ENCODE peak calls at places on chromosomes 12 and 14, in ten cellular contexts. One of them, this sample, is unnamed.

GRCh38 chr12:76531056-76531455 is 28.5 kb downstream of the OSBPL8 start:
- DNase-seq in A549: no peak
- DNase-seq in cardiac muscle cell: no peak
- DNase-seq in left ventricle myocardium inferior: no peak
- DNase-seq in neural progenitor cell: no peak
- DNase-seq in PC-3: no peak
- DNase-seq in pancreas: no peak
- DNase-seq in dorsolateral prefrontal cortex: no peak
- DNase-seq in testis: no peak
- DNase-seq in endothelial cell of umbilical vein: no peak
- DNase-seq in this sample: no peak

GRCh38 chr12:18239561-18239960 is 21.8 kb upstream of the PIK3C2G start:
- DNase-seq in A549: no peak
- DNase-seq in cardiac muscle cell: no peak
- DNase-seq in left ventricle myocardium inferior: no peak
- DNase-seq in neural progenitor cell: no peak
- DNase-seq in PC-3: no peak
- DNase-seq in pancreas: no peak
- DNase-seq in dorsolateral prefrontal cortex: no peak
- DNase-seq in testis: no peak
- DNase-seq in endothelial cell of umbilical vein: no peak
- DNase-seq in this sample: peak

GRCh38 chr14:74258705-74259035 is 19.4 kb downstream of the VSX2 start:
- DNase-seq in A549: no peak
- DNase-seq in cardiac muscle cell: no peak
- DNase-seq in left ventricle myocardium inferior: no peak
- DNase-seq in neural progenitor cell: no peak
- DNase-seq in PC-3: no peak
- DNase-seq in pancreas: no peak
- DNase-seq in dorsolateral prefrontal cortex: no peak
- DNase-seq in testis: no peak
- DNase-seq in endothelial cell of umbilical vein: no peak
- DNase-seq in this sample: no peak

GRCh38 chr14:90040411-90040810 is 21.4 kb upstream of the KCNK13 start:
- DNase-seq in A549: no peak
- DNase-seq in cardiac muscle cell: no peak
- DNase-seq in left ventricle myocardium inferior: no peak
- DNase-seq in neural progenitor cell: no peak
- DNase-seq in PC-3: no peak
- DNase-seq in pancreas: no peak
- DNase-seq in dorsolateral prefrontal cortex: no peak
- DNase-seq in testis: no peak
- DNase-seq in endothelial cell of umbilical vein: no peak
- DNase-seq in this sample: no peak

GRCh38 chr14:70919774-70920173 is 12.5 kb downstream of the PCNX1 start:
- DNase-seq in A549: no peak
- DNase-seq in cardiac muscle cell: peak
- DNase-seq in left ventricle myocardium inferior: no peak
- DNase-seq in neural progenitor cell: no peak
- DNase-seq in PC-3: peak
- DNase-seq in pancreas: no peak
- DNase-seq in dorsolateral prefrontal cortex: no peak
- DNase-seq in testis: no peak
- DNase-seq in endothelial cell of umbilical vein: peak
- DNase-seq in this sample: peak

GRCh38 chr14:93014038-93015023 is 91.4 kb downstream of the CHGA start:
- DNase-seq in A549: no peak
- DNase-seq in cardiac muscle cell: no peak
- DNase-seq in left ventricle myocardium inferior: no peak
- DNase-seq in neural progenitor cell: no peak
- DNase-seq in PC-3: no peak
- DNase-seq in pancreas: no peak
- DNase-seq in dorsolateral prefrontal cortex: no peak
- DNase-seq in testis: no peak
- DNase-seq in endothelial cell of umbilical vein: peak
- DNase-seq in this sample: no peak

GRCh38 chr12:124940393-124941169 is 26.1 kb upstream of the UBC start:
- DNase-seq in A549: peak
- DNase-seq in cardiac muscle cell: peak
- DNase-seq in left ventricle myocardium inferior: peak
- DNase-seq in neural progenitor cell: peak
- DNase-seq in PC-3: peak
- DNase-seq in pancreas: peak
- DNase-seq in dorsolateral prefrontal cortex: peak
- DNase-seq in testis: peak
- DNase-seq in endothelial cell of umbilical vein: peak
- DNase-seq in this sample: peak

GRCh38 chr12:75852143-75852542 is 179.4 kb downstream of the PHLDA1 start:
- DNase-seq in A549: no peak
- DNase-seq in cardiac muscle cell: no peak
- DNase-seq in left ventricle myocardium inferior: no peak
- DNase-seq in neural progenitor cell: no peak
- DNase-seq in PC-3: peak
- DNase-seq in pancreas: no peak
- DNase-seq in dorsolateral prefrontal cortex: no peak
- DNase-seq in testis: no peak
- DNase-seq in endothelial cell of umbilical vein: no peak
- DNase-seq in this sample: no peak

GRCh38 chr12:104263026-104263425 is 40.5 kb upstream of the EID3 start:
- DNase-seq in A549: no peak
- DNase-seq in cardiac muscle cell: no peak
- DNase-seq in left ventricle myocardium inferior: no peak
- DNase-seq in neural progenitor cell: no peak
- DNase-seq in PC-3: no peak
- DNase-seq in pancreas: no peak
- DNase-seq in dorsolateral prefrontal cortex: no peak
- DNase-seq in testis: no peak
- DNase-seq in endothelial cell of umbilical vein: no peak
- DNase-seq in this sample: no peak

GRCh38 chr12:11633968-11634367 is 15.5 kb upstream of the ETV6 start:
- DNase-seq in A549: no peak
- DNase-seq in cardiac muscle cell: no peak
- DNase-seq in left ventricle myocardium inferior: no peak
- DNase-seq in neural progenitor cell: no peak
- DNase-seq in PC-3: peak
- DNase-seq in pancreas: no peak
- DNase-seq in dorsolateral prefrontal cortex: no peak
- DNase-seq in testis: no peak
- DNase-seq in endothelial cell of umbilical vein: no peak
- DNase-seq in this sample: no peak

GRCh38 chr12:53596920-53597363 is 29.2 kb downstream of the ATF7 start:
- DNase-seq in A549: no peak
- DNase-seq in cardiac muscle cell: peak
- DNase-seq in left ventricle myocardium inferior: no peak
- DNase-seq in neural progenitor cell: peak
- DNase-seq in PC-3: no peak
- DNase-seq in pancreas: no peak
- DNase-seq in dorsolateral prefrontal cortex: no peak
- DNase-seq in testis: no peak
- DNase-seq in endothelial cell of umbilical vein: peak
- DNase-seq in this sample: peak

GRCh38 chr12:1273051-1273450 is 282.0 kb downstream of the ERC1 start:
- DNase-seq in A549: no peak
- DNase-seq in cardiac muscle cell: no peak
- DNase-seq in left ventricle myocardium inferior: no peak
- DNase-seq in neural progenitor cell: no peak
- DNase-seq in PC-3: no peak
- DNase-seq in pancreas: no peak
- DNase-seq in dorsolateral prefrontal cortex: no peak
- DNase-seq in testis: no peak
- DNase-seq in endothelial cell of umbilical vein: no peak
- DNase-seq in this sample: no peak

GRCh38 chr12:1282670-1283361 is 291.8 kb downstream of the ERC1 start:
- DNase-seq in A549: no peak
- DNase-seq in cardiac muscle cell: no peak
- DNase-seq in left ventricle myocardium inferior: peak
- DNase-seq in neural progenitor cell: no peak
- DNase-seq in PC-3: no peak
- DNase-seq in pancreas: no peak
- DNase-seq in dorsolateral prefrontal cortex: no peak
- DNase-seq in testis: peak
- DNase-seq in endothelial cell of umbilical vein: no peak
- DNase-seq in this sample: no peak

GRCh38 chr12:1279050-1279449 is 288.0 kb downstream of the ERC1 start:
- DNase-seq in A549: no peak
- DNase-seq in cardiac muscle cell: no peak
- DNase-seq in left ventricle myocardium inferior: no peak
- DNase-seq in neural progenitor cell: no peak
- DNase-seq in PC-3: peak
- DNase-seq in pancreas: no peak
- DNase-seq in dorsolateral prefrontal cortex: no peak
- DNase-seq in testis: no peak
- DNase-seq in endothelial cell of umbilical vein: no peak
- DNase-seq in this sample: no peak

GRCh38 chr12:1281683-1282366 is 290.8 kb downstream of the ERC1 start:
- DNase-seq in A549: no peak
- DNase-seq in cardiac muscle cell: peak
- DNase-seq in left ventricle myocardium inferior: no peak
- DNase-seq in neural progenitor cell: no peak
- DNase-seq in PC-3: peak
- DNase-seq in pancreas: no peak
- DNase-seq in dorsolateral prefrontal cortex: no peak
- DNase-seq in testis: peak
- DNase-seq in endothelial cell of umbilical vein: no peak
- DNase-seq in this sample: peak

DNA sequence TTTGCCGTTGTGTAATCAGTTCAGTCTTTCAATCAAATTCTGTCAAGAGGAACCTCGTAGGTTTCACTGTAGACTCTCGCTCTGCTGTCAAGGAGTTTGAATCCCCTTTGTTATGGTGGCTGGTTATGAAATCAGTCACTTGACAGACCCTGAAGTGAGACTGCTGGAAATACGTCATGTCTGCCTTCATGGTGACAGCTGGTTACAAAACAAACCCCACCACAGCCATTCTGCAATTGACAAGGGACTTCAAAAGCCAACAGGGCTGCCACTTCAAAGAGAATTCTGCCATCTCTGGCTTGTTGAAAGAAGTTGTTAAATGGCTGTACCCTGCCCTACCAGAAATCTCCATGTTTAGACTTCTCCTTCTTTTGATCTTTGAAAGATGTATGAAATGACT is 286.9 kb downstream of the ERC1 start:
- DNase-seq in A549: no peak
- DNase-seq in cardiac muscle cell: no peak
- DNase-seq in left ventricle myocardium inferior: no peak
- DNase-seq in neural progenitor cell: peak
- DNase-seq in PC-3: no peak
- DNase-seq in pancreas: no peak
- DNase-seq in dorsolateral prefrontal cortex: no peak
- DNase-seq in testis: no peak
- DNase-seq in endothelial cell of umbilical vein: no peak
- DNase-seq in this sample: no peak
- H3K27ac ChIP-seq in A549: no peak
- H3K27ac ChIP-seq in cardiac muscle cell: peak
- H3K27ac ChIP-seq in left ventricle myocardium inferior: no peak
- H3K27ac ChIP-seq in neural progenitor cell: no peak
- H3K27ac ChIP-seq in PC-3: no peak
- H3K27ac ChIP-seq in pancreas: no peak
- H3K27ac ChIP-seq in dorsolateral prefrontal cortex: no peak
- H3K27ac ChIP-seq in testis: no peak
- H3K27ac ChIP-seq in endothelial cell of umbilical vein: no peak
- H3K27ac ChIP-seq in this sample: no peak

DNA sequence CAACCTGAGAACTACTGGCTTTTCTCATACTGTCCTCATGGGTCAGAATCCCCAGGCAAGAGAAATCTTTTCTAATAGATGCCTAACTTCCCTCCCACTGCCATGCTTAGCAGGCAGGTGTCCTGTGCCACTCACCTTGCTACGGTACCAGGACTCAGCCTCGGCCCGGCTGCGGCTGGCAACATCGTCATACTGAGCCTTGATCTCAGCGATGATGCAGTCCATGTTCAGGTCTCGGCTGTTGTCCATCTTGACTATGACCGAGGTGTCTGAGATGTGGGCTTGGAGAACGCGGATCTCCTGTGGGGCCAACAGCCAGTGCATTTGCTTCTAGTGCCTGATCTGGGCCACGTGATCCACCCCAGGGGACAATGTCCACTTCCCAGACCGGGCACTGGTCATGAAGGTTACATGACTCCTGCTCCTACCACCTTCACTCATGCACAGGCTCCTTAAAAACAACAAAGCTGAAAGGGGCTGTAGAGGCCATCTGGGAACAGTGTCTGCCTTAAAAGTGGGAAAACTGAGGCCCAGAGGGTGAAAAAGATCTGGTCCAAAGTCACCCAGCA is 4.1 kb downstream of the KRT85 start:
- DNase-seq in A549: no peak
- DNase-seq in cardiac muscle cell: no peak
- DNase-seq in left ventricle myocardium inferior: no peak
- DNase-seq in neural progenitor cell: no peak
- DNase-seq in PC-3: no peak
- DNase-seq in pancreas: no peak
- DNase-seq in dorsolateral prefrontal cortex: no peak
- DNase-seq in testis: no peak
- DNase-seq in endothelial cell of umbilical vein: no peak
- DNase-seq in this sample: no peak
- TF ChIP-seq CTCF in A549: no peak
- TF ChIP-seq CTCF in cardiac muscle cell: no peak
- TF ChIP-seq CTCF in left ventricle myocardium inferior: no peak
- TF ChIP-seq CTCF in neural progenitor cell: no peak
- TF ChIP-seq CTCF in PC-3: no peak
- TF ChIP-seq CTCF in pancreas: no peak
- TF ChIP-seq CTCF in dorsolateral prefrontal cortex: no peak
- TF ChIP-seq CTCF in testis: no peak
- TF ChIP-seq CTCF in endothelial cell of umbilical vein: no peak
- TF ChIP-seq CTCF in this sample: no peak

DNA sequence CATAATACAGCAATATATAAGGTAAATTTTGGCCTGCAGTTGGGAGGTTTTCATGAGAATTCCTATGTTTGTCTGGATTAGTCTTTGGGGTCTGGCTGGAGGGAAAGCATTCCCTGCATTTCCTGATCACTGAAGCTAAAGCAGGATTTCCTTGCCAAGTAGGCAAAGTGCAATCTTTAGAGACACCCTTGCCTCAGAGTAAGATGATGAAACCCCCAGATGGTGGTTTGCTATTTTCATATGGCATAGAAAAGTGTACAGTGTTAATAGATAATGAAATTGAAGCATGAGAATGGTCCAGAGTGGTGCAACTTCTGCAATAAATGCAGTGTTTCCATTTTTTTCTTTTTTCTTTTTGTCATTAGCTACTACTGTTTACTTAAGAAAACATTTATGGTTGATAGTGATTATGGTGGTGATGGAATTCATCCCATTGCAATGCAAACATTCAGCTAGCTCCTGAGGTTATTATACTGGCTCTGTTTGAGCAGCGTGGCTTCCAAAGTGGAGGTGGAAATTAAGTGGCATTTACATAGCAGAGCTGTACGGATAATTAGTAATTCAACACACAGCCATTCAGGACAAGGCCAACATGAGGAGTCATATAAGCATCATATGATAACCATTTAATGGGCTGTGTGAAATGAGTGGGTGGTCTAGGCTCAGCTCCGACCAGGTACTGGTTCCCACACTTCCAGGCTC is 276.3 kb downstream of the DUSP6 start:
- DNase-seq in A549: no peak
- DNase-seq in cardiac muscle cell: peak
- DNase-seq in left ventricle myocardium inferior: no peak
- DNase-seq in neural progenitor cell: no peak
- DNase-seq in PC-3: no peak
- DNase-seq in pancreas: no peak
- DNase-seq in dorsolateral prefrontal cortex: no peak
- DNase-seq in testis: no peak
- DNase-seq in endothelial cell of umbilical vein: no peak
- DNase-seq in this sample: no peak
- H3K4me3 ChIP-seq in A549: no peak
- H3K4me3 ChIP-seq in cardiac muscle cell: no peak
- H3K4me3 ChIP-seq in left ventricle myocardium inferior: no peak
- H3K4me3 ChIP-seq in neural progenitor cell: no peak
- H3K4me3 ChIP-seq in PC-3: no peak
- H3K4me3 ChIP-seq in pancreas: no peak
- H3K4me3 ChIP-seq in dorsolateral prefrontal cortex: no peak
- H3K4me3 ChIP-seq in testis: no peak
- H3K4me3 ChIP-seq in endothelial cell of umbilical vein: no peak
- H3K4me3 ChIP-seq in this sample: no peak

GRCh38 chr14:23609001-23609400 is 27.2 kb upstream of the DHRS2 start:
- DNase-seq in A549: no peak
- DNase-seq in cardiac muscle cell: no peak
- DNase-seq in left ventricle myocardium inferior: no peak
- DNase-seq in neural progenitor cell: no peak
- DNase-seq in PC-3: no peak
- DNase-seq in pancreas: no peak
- DNase-seq in dorsolateral prefrontal cortex: no peak
- DNase-seq in testis: no peak
- DNase-seq in endothelial cell of umbilical vein: no peak
- DNase-seq in this sample: no peak
- H3K27ac ChIP-seq in A549: no peak
- H3K27ac ChIP-seq in cardiac muscle cell: no peak
- H3K27ac ChIP-seq in left ventricle myocardium inferior: no peak
- H3K27ac ChIP-seq in neural progenitor cell: no peak
- H3K27ac ChIP-seq in PC-3: no peak
- H3K27ac ChIP-seq in pancreas: no peak
- H3K27ac ChIP-seq in dorsolateral prefrontal cortex: no peak
- H3K27ac ChIP-seq in testis: no peak
- H3K27ac ChIP-seq in endothelial cell of umbilical vein: no peak
- H3K27ac ChIP-seq in this sample: no peak